ENCODE peak calls at places on chromosomes 12 and 14, in ten cellular contexts. One of them, this sample, is unnamed. For H3K27me3, the result is how much of the 10 kb centered on the place peaks cover.

GRCh38 chr12:76866726-76867125 is 12.1 kb downstream of the CSRP2 start:
- DNase-seq in stomach: no peak
- DNase-seq in foreskin keratinocyte: no peak
- DNase-seq in body of pancreas: no peak
- DNase-seq in uterus: no peak
- DNase-seq in tibial artery: no peak
- DNase-seq in bronchial epithelial cell: no peak
- DNase-seq in mammary epithelial cell: peak
- DNase-seq in spleen: no peak
- DNase-seq in osteoblast: no peak
- DNase-seq in this sample: no peak

GRCh38 chr12:93667672-93668071 is 9.5 kb upstream of the CRADD start:
- DNase-seq in stomach: no peak
- DNase-seq in foreskin keratinocyte: no peak
- DNase-seq in body of pancreas: no peak
- DNase-seq in uterus: no peak
- DNase-seq in tibial artery: no peak
- DNase-seq in bronchial epithelial cell: no peak
- DNase-seq in mammary epithelial cell: no peak
- DNase-seq in spleen: no peak
- DNase-seq in osteoblast: no peak
- DNase-seq in this sample: no peak

GRCh38 chr12:30548203-30548602 is 147.5 kb downstream of the IPO8 start:
- DNase-seq in stomach: no peak
- DNase-seq in foreskin keratinocyte: no peak
- DNase-seq in body of pancreas: no peak
- DNase-seq in uterus: no peak
- DNase-seq in tibial artery: no peak
- DNase-seq in bronchial epithelial cell: no peak
- DNase-seq in mammary epithelial cell: no peak
- DNase-seq in spleen: no peak
- DNase-seq in osteoblast: no peak
- DNase-seq in this sample: no peak

GRCh38 chr14:90583916-90584605 is 187.2 kb downstream of the CALM1 start:
- DNase-seq in stomach: no peak
- DNase-seq in foreskin keratinocyte: no peak
- DNase-seq in body of pancreas: no peak
- DNase-seq in uterus: no peak
- DNase-seq in tibial artery: no peak
- DNase-seq in bronchial epithelial cell: no peak
- DNase-seq in mammary epithelial cell: no peak
- DNase-seq in spleen: no peak
- DNase-seq in osteoblast: peak
- DNase-seq in this sample: no peak

GRCh38 chr12:7638064-7638763 is 27.5 kb downstream of the APOBEC1 start:
- DNase-seq in stomach: no peak
- DNase-seq in foreskin keratinocyte: no peak
- DNase-seq in body of pancreas: no peak
- DNase-seq in uterus: no peak
- DNase-seq in tibial artery: no peak
- DNase-seq in bronchial epithelial cell: no peak
- DNase-seq in mammary epithelial cell: no peak
- DNase-seq in spleen: no peak
- DNase-seq in osteoblast: peak
- DNase-seq in this sample: no peak

GRCh38 chr12:107593713-107594381 is 91.8 kb upstream of the PWP1 start:
- DNase-seq in stomach: no peak
- DNase-seq in foreskin keratinocyte: no peak
- DNase-seq in body of pancreas: no peak
- DNase-seq in uterus: no peak
- DNase-seq in tibial artery: no peak
- DNase-seq in bronchial epithelial cell: no peak
- DNase-seq in mammary epithelial cell: no peak
- DNase-seq in spleen: no peak
- DNase-seq in osteoblast: no peak
- DNase-seq in this sample: no peak

GRCh38 chr14:41586237-41586636 is 20.4 kb upstream of the LRFN5 start:
- DNase-seq in stomach: no peak
- DNase-seq in foreskin keratinocyte: no peak
- DNase-seq in body of pancreas: no peak
- DNase-seq in uterus: no peak
- DNase-seq in tibial artery: no peak
- DNase-seq in bronchial epithelial cell: no peak
- DNase-seq in mammary epithelial cell: no peak
- DNase-seq in spleen: no peak
- DNase-seq in osteoblast: no peak
- DNase-seq in this sample: no peak

GRCh38 chr14:82811246-82811645 is 1277.6 kb upstream of the SEL1L start:
- DNase-seq in stomach: no peak
- DNase-seq in foreskin keratinocyte: no peak
- DNase-seq in body of pancreas: no peak
- DNase-seq in uterus: no peak
- DNase-seq in tibial artery: no peak
- DNase-seq in bronchial epithelial cell: no peak
- DNase-seq in mammary epithelial cell: no peak
- DNase-seq in spleen: no peak
- DNase-seq in osteoblast: no peak
- DNase-seq in this sample: no peak

GRCh38 chr12:103757248-103757647 is 83.8 kb downstream of the NT5DC3 start:
- DNase-seq in stomach: no peak
- DNase-seq in foreskin keratinocyte: no peak
- DNase-seq in body of pancreas: no peak
- DNase-seq in uterus: no peak
- DNase-seq in tibial artery: no peak
- DNase-seq in bronchial epithelial cell: no peak
- DNase-seq in mammary epithelial cell: no peak
- DNase-seq in spleen: no peak
- DNase-seq in osteoblast: no peak
- DNase-seq in this sample: no peak

GRCh38 chr14:71400821-71401447 is 493.7 kb downstream of the PCNX1 start:
- DNase-seq in stomach: no peak
- DNase-seq in foreskin keratinocyte: peak
- DNase-seq in body of pancreas: no peak
- DNase-seq in uterus: no peak
- DNase-seq in tibial artery: no peak
- DNase-seq in bronchial epithelial cell: peak
- DNase-seq in mammary epithelial cell: no peak
- DNase-seq in spleen: no peak
- DNase-seq in osteoblast: no peak
- DNase-seq in this sample: peak

GRCh38 chr14:99118046-99118721 is 153.8 kb downstream of the BCL11B start:
- DNase-seq in stomach: peak
- DNase-seq in foreskin keratinocyte: no peak
- DNase-seq in body of pancreas: no peak
- DNase-seq in uterus: no peak
- DNase-seq in tibial artery: peak
- DNase-seq in bronchial epithelial cell: no peak
- DNase-seq in mammary epithelial cell: no peak
- DNase-seq in spleen: peak
- DNase-seq in osteoblast: no peak
- DNase-seq in this sample: no peak

GRCh38 chr12:95258146-95258545 is 40.5 kb downstream of the VEZT start:
- DNase-seq in stomach: no peak
- DNase-seq in foreskin keratinocyte: peak
- DNase-seq in body of pancreas: no peak
- DNase-seq in uterus: no peak
- DNase-seq in tibial artery: no peak
- DNase-seq in bronchial epithelial cell: peak
- DNase-seq in mammary epithelial cell: peak
- DNase-seq in spleen: no peak
- DNase-seq in osteoblast: no peak
- DNase-seq in this sample: no peak

DNA sequence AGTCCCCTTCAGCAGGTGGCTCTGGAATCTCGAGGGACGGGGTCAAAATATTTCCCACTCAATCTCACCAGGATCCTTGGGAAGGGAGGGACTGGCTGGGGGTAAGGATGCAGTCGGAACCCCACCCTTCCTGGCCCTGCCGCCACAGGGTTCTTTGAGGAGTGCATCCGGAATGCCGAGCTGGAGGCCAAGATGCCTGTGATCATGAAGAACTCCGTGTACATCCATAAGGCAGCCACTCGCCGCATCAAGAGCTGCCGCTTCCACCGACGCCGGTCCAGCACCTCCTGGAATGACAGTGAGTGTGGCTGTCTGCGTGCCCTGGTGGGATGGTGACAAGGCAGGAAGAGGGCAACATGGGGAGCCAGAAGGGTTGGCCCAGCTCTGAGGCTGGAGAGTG is 43.1 kb downstream of the PLEKHD1 start:
- DNase-seq in stomach: no peak
- DNase-seq in foreskin keratinocyte: no peak
- DNase-seq in body of pancreas: no peak
- DNase-seq in uterus: no peak
- DNase-seq in tibial artery: no peak
- DNase-seq in bronchial epithelial cell: no peak
- DNase-seq in mammary epithelial cell: no peak
- DNase-seq in spleen: no peak
- DNase-seq in osteoblast: peak
- DNase-seq in this sample: no peak
- H3K27me3 ChIP-seq in stomach: under half
- H3K27me3 ChIP-seq in foreskin keratinocyte: under half
- H3K27me3 ChIP-seq in body of pancreas: under half
- H3K27me3 ChIP-seq in uterus: under half
- H3K27me3 ChIP-seq in tibial artery: under half
- H3K27me3 ChIP-seq in bronchial epithelial cell: under half
- H3K27me3 ChIP-seq in mammary epithelial cell: under half
- H3K27me3 ChIP-seq in spleen: under half
- H3K27me3 ChIP-seq in osteoblast: under half
- H3K27me3 ChIP-seq in this sample: under half

GRCh38 chr12:100927825-100928224 is 133.2 kb downstream of the ANO4 start:
- DNase-seq in stomach: no peak
- DNase-seq in foreskin keratinocyte: peak
- DNase-seq in body of pancreas: no peak
- DNase-seq in uterus: no peak
- DNase-seq in tibial artery: no peak
- DNase-seq in bronchial epithelial cell: peak
- DNase-seq in mammary epithelial cell: peak
- DNase-seq in spleen: no peak
- DNase-seq in osteoblast: peak
- DNase-seq in this sample: no peak
- H3K27me3 ChIP-seq in stomach: under half
- H3K27me3 ChIP-seq in foreskin keratinocyte: under half
- H3K27me3 ChIP-seq in body of pancreas: under half
- H3K27me3 ChIP-seq in uterus: under half
- H3K27me3 ChIP-seq in tibial artery: under half
- H3K27me3 ChIP-seq in bronchial epithelial cell: under half
- H3K27me3 ChIP-seq in mammary epithelial cell: under half
- H3K27me3 ChIP-seq in spleen: under half
- H3K27me3 ChIP-seq in osteoblast: under half
- H3K27me3 ChIP-seq in this sample: under half

GRCh38 chr12:269216-269615 is 6.6 kb upstream of the SLC6A13 start:
- DNase-seq in stomach: no peak
- DNase-seq in foreskin keratinocyte: no peak
- DNase-seq in body of pancreas: no peak
- DNase-seq in uterus: no peak
- DNase-seq in tibial artery: no peak
- DNase-seq in bronchial epithelial cell: no peak
- DNase-seq in mammary epithelial cell: no peak
- DNase-seq in spleen: no peak
- DNase-seq in osteoblast: no peak
- DNase-seq in this sample: no peak
- H3K27me3 ChIP-seq in stomach: under half
- H3K27me3 ChIP-seq in foreskin keratinocyte: under half
- H3K27me3 ChIP-seq in body of pancreas: under half
- H3K27me3 ChIP-seq in uterus: under half
- H3K27me3 ChIP-seq in tibial artery: under half
- H3K27me3 ChIP-seq in bronchial epithelial cell: under half
- H3K27me3 ChIP-seq in mammary epithelial cell: under half
- H3K27me3 ChIP-seq in spleen: under half
- H3K27me3 ChIP-seq in osteoblast: under half
- H3K27me3 ChIP-seq in this sample: under half

GRCh38 chr12:26331960-26332359 is 136.6 kb downstream of the SSPN start:
- DNase-seq in stomach: no peak
- DNase-seq in foreskin keratinocyte: no peak
- DNase-seq in body of pancreas: no peak
- DNase-seq in uterus: no peak
- DNase-seq in tibial artery: no peak
- DNase-seq in bronchial epithelial cell: no peak
- DNase-seq in mammary epithelial cell: no peak
- DNase-seq in spleen: no peak
- DNase-seq in osteoblast: no peak
- DNase-seq in this sample: no peak

DNA sequence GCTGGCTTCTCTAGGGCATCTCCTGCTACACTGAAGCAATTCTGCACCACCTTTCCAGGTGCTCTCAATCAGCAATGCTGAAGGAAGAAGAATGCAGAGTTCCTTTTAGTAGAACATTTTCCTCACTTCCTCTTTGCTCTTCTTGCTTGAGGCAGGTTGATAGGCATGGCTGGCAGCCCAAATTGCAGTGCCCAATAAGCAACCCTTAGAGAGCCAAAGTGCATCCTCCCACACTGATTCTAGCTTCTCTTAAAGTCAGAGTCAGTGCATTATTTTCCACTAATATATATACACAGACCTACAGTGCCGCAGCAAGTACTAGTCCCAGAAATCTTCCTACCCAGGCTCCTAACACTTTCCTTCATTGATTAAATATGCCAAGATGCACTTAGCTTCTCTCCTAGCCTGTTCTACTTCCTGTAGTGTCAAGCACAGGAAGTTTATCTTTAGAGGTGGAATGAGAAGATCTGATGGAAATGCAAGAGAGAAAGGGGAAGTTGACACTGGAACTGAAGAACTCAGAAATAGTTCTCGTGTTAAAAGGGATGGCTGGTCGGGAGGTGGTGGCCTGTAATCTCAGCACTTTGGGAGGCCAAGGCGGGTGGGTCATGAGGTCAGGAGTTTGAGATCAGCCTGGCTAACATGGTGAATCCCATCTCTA is 132.7 kb downstream of the SSPN start:
- DNase-seq in stomach: no peak
- DNase-seq in foreskin keratinocyte: no peak
- DNase-seq in body of pancreas: no peak
- DNase-seq in uterus: no peak
- DNase-seq in tibial artery: no peak
- DNase-seq in bronchial epithelial cell: no peak
- DNase-seq in mammary epithelial cell: no peak
- DNase-seq in spleen: no peak
- DNase-seq in osteoblast: no peak
- DNase-seq in this sample: no peak
- H3K27me3 ChIP-seq in stomach: under half
- H3K27me3 ChIP-seq in foreskin keratinocyte: under half
- H3K27me3 ChIP-seq in body of pancreas: under half
- H3K27me3 ChIP-seq in uterus: under half
- H3K27me3 ChIP-seq in tibial artery: under half
- H3K27me3 ChIP-seq in bronchial epithelial cell: under half
- H3K27me3 ChIP-seq in mammary epithelial cell: under half
- H3K27me3 ChIP-seq in spleen: under half
- H3K27me3 ChIP-seq in osteoblast: under half
- H3K27me3 ChIP-seq in this sample: under half

This sample was measured in cardiac muscle cell.